ENCODE peak calls at places on chromosomes 7 and 10, in five cellular contexts. F is EL, E is NCI-H1436, S is RCC 7860, I is progenitor cell of endocrine pancreas. H is an unnamed sample.

GRCh38 chr7:28804990-28805389 is 153.1 kb downstream of the TRIL start:
- DNase-seq in F (peak), E (no peak), S (peak), I (no peak), H (no peak)

GRCh38 chr10:46217749-46218453 is 68.9 kb upstream of the ANTXRL start:
- DNase-seq in F (no peak), E (no peak), S (no peak), I (no peak), H (no peak)

GRCh38 chr10:118349235-118349634 is 7.1 kb upstream of the FAM204A start:
- DNase-seq in F (no peak), E (no peak), S (no peak), I (no peak), H (no peak)

GRCh38 chr10:66176772-66177171 is 749.1 kb upstream of the LRRTM3 start:
- DNase-seq in F (no peak), E (no peak), S (no peak), I (no peak), H (no peak)

GRCh38 chr7:94591185-94591584 is 64.7 kb downstream of the SGCE start:
- DNase-seq in F (no peak), E (no peak), S (no peak), I (no peak), H (no peak)

GRCh38 chr7:74527842-74528241 is 74.1 kb downstream of the GTF2IRD1 start:
- DNase-seq in F (no peak), E (no peak), S (no peak), I (no peak), H (no peak)

GRCh38 chr10:22437620-22438588 is 92.6 kb downstream of the SPAG6 start:
- DNase-seq in F (peak), E (no peak), S (no peak), I (peak), H (no peak)

GRCh38 chr10:6843477-6843876 is 263.4 kb upstream of the PRKCQ start:
- DNase-seq in F (no peak), E (no peak), S (no peak), I (no peak), H (no peak)

GRCh38 chr7:33196194-33196593 is 66.8 kb downstream of the BBS9 start:
- DNase-seq in F (no peak), E (no peak), S (no peak), I (no peak), H (no peak)

GRCh38 chr10:110447886-110448285 is 49.8 kb upstream of the DUSP5 start:
- DNase-seq in F (no peak), E (no peak), S (no peak), I (no peak), H (no peak)

GRCh38 chr10:49070701-49071100 is 44.6 kb downstream of the VSTM4 start:
- DNase-seq in F (no peak), E (no peak), S (no peak), I (no peak), H (peak)

GRCh38 chr7:107207459-107207858 is 38.7 kb downstream of the HBP1 start:
- DNase-seq in F (no peak), E (no peak), S (no peak), I (no peak), H (no peak)

GRCh38 chr7:141590666-141591065 is 39.5 kb downstream of the AGK start:
- DNase-seq in F (no peak), E (no peak), S (no peak), I (no peak), H (no peak)